ENCODE peak calls at places on chromosomes 12 and 14, in seven cellular contexts. Q is stimulated activated CD4-positive, alpha-beta T cell treated with anti-CD3 and anti-CD28 coated beads, Interleukin-1b, Interleukin-23, amount 100 ng/mL, for 24 hours; N is body of pancreas; V is small intestine; M is tibial nerve; X is AG20443; O is midbrain. A is an unnamed sample.

GRCh38 chr14:101979666-101980065 is 15.3 kb downstream of the DYNC1H1 start:
- DNase-seq in Q (no peak), N (no peak), V (no peak), M (no peak), X (no peak), O (no peak), A (no peak)

GRCh38 chr12:42750356-42750755 is 160.8 kb upstream of the PRICKLE1 start:
- DNase-seq in Q (no peak), N (no peak), V (no peak), M (no peak), X (no peak), O (no peak), A (no peak)

GRCh38 chr14:81946808-81947798 is 413.4 kb upstream of the SEL1L start:
- DNase-seq in Q (no peak), N (no peak), V (peak), M (no peak), X (no peak), O (peak), A (no peak)

GRCh38 chr14:61563162-61563511 is 132.2 kb upstream of the HIF1A start:
- DNase-seq in Q (no peak), N (peak), V (no peak), M (no peak), X (no peak), O (no peak), A (no peak)

GRCh38 chr12:11171953-11172675 is 1.1 kb downstream of the SMIM10L1 start:
- DNase-seq in Q (no peak), N (no peak), V (peak), M (no peak), X (peak), O (no peak), A (no peak)

GRCh38 chr14:24366664-24367505 is 1.1 kb upstream of the NFATC4 start:
- DNase-seq in Q (no peak), N (peak), V (peak), M (peak), X (peak), O (peak), A (peak)

GRCh38 chr14:62722406-62722805 is 322.9 kb downstream of the KCNH5 start:
- DNase-seq in Q (no peak), N (no peak), V (no peak), M (no peak), X (no peak), O (no peak), A (no peak)

GRCh38 chr14:77221241-77221871 is 39.8 kb downstream of the TMEM63C start:
- DNase-seq in Q (no peak), N (no peak), V (no peak), M (no peak), X (no peak), O (no peak), A (no peak)

GRCh38 chr12:32307352-32307751 is 92.0 kb upstream of the FGD4 start:
- DNase-seq in Q (no peak), N (no peak), V (no peak), M (no peak), X (no peak), O (no peak), A (no peak)

A was measured in iPS-NIHi11.